ENCODE peak calls at places on chromosomes 12 and 14, in eight cellular contexts. One of them, this sample, is unnamed. For H3K9me3, the result is how much of the 10 kb centered on the place peaks cover.

GRCh38 chr14:99038401-99038800 is 233.6 kb downstream of the BCL11B start:
- DNase-seq in CD8-positive, alpha-beta T cell: no peak
- DNase-seq in MM.1S: no peak
- DNase-seq in IMR-90: no peak
- DNase-seq in H9: no peak
- DNase-seq in kidney: no peak
- DNase-seq in GM12878: no peak
- DNase-seq in tibial nerve: no peak
- DNase-seq in this sample: no peak

GRCh38 chr14:93239869-93240677 is 33.0 kb downstream of the UBR7 start:
- DNase-seq in tibial nerve: no peak
- DNase-seq in H9: no peak
- DNase-seq in IMR-90: peak
- DNase-seq in kidney: no peak
- DNase-seq in MM.1S: no peak
- DNase-seq in GM12878: no peak
- DNase-seq in CD8-positive, alpha-beta T cell: no peak
- DNase-seq in this sample: no peak

GRCh38 chr14:68458840-68459469 is 333.9 kb downstream of the ZFP36L1 start:
- DNase-seq in IMR-90: peak
- DNase-seq in CD8-positive, alpha-beta T cell: no peak
- DNase-seq in kidney: peak
- DNase-seq in GM12878: no peak
- DNase-seq in H9: peak
- DNase-seq in MM.1S: no peak
- DNase-seq in tibial nerve: peak
- DNase-seq in this sample: no peak

GRCh38 chr14:30252800-30253425 is 306.0 kb upstream of the G2E3 start:
- DNase-seq in GM12878: no peak
- DNase-seq in tibial nerve: no peak
- DNase-seq in CD8-positive, alpha-beta T cell: no peak
- DNase-seq in IMR-90: peak
- DNase-seq in MM.1S: no peak
- DNase-seq in kidney: no peak
- DNase-seq in H9: no peak
- DNase-seq in this sample: no peak

GRCh38 chr12:52604859-52605258 is 3.6 kb upstream of the KRT72 start:
- DNase-seq in IMR-90: no peak
- DNase-seq in tibial nerve: no peak
- DNase-seq in H9: peak
- DNase-seq in GM12878: no peak
- DNase-seq in CD8-positive, alpha-beta T cell: no peak
- DNase-seq in MM.1S: no peak
- DNase-seq in kidney: no peak
- DNase-seq in this sample: no peak

GRCh38 chr12:75489613-75490210 is 9.2 kb downstream of the GLIPR1 start:
- DNase-seq in tibial nerve: no peak
- DNase-seq in CD8-positive, alpha-beta T cell: no peak
- DNase-seq in kidney: no peak
- DNase-seq in IMR-90: peak
- DNase-seq in GM12878: no peak
- DNase-seq in MM.1S: no peak
- DNase-seq in H9: no peak
- DNase-seq in this sample: no peak

GRCh38 chr12:116381744-116382455 is 104.4 kb upstream of the MED13L start:
- DNase-seq in H9: peak
- DNase-seq in MM.1S: no peak
- DNase-seq in CD8-positive, alpha-beta T cell: no peak
- DNase-seq in tibial nerve: no peak
- DNase-seq in GM12878: no peak
- DNase-seq in kidney: no peak
- DNase-seq in IMR-90: peak
- DNase-seq in this sample: no peak

GRCh38 chr14:64337901-64338615 is 43.9 kb upstream of the ESR2 start:
- DNase-seq in MM.1S: peak
- DNase-seq in CD8-positive, alpha-beta T cell: no peak
- DNase-seq in kidney: no peak
- DNase-seq in IMR-90: peak
- DNase-seq in GM12878: no peak
- DNase-seq in H9: peak
- DNase-seq in tibial nerve: peak
- DNase-seq in this sample: no peak

GRCh38 chr14:73942180-73942579 is 7.7 kb downstream of the FAM161B start:
- DNase-seq in CD8-positive, alpha-beta T cell: no peak
- DNase-seq in tibial nerve: no peak
- DNase-seq in kidney: no peak
- DNase-seq in MM.1S: no peak
- DNase-seq in IMR-90: no peak
- DNase-seq in GM12878: no peak
- DNase-seq in H9: peak
- DNase-seq in this sample: no peak

GRCh38 chr14:73949752-73950734 is at the start of the genes COQ6 and FAM161B:
- DNase-seq in CD8-positive, alpha-beta T cell: peak
- DNase-seq in GM12878: peak
- DNase-seq in MM.1S: peak
- DNase-seq in tibial nerve: peak
- DNase-seq in IMR-90: peak
- DNase-seq in H9: peak
- DNase-seq in kidney: peak
- DNase-seq in this sample: peak

GRCh38 chr14:73945159-73945670 is 4.7 kb downstream of the FAM161B start:
- DNase-seq in MM.1S: no peak
- DNase-seq in kidney: no peak
- DNase-seq in CD8-positive, alpha-beta T cell: no peak
- DNase-seq in IMR-90: no peak
- DNase-seq in GM12878: no peak
- DNase-seq in H9: no peak
- DNase-seq in tibial nerve: no peak
- DNase-seq in this sample: no peak

GRCh38 chr14:73943083-73943482 is 6.8 kb downstream of the FAM161B start:
- DNase-seq in IMR-90: peak
- DNase-seq in GM12878: no peak
- DNase-seq in kidney: no peak
- DNase-seq in CD8-positive, alpha-beta T cell: no peak
- DNase-seq in tibial nerve: peak
- DNase-seq in MM.1S: no peak
- DNase-seq in H9: no peak
- DNase-seq in this sample: no peak

GRCh38 chr14:73944432-73945158 is 5.3 kb downstream of the FAM161B start:
- DNase-seq in GM12878: no peak
- DNase-seq in H9: no peak
- DNase-seq in tibial nerve: no peak
- DNase-seq in IMR-90: no peak
- DNase-seq in CD8-positive, alpha-beta T cell: no peak
- DNase-seq in MM.1S: no peak
- DNase-seq in kidney: peak
- DNase-seq in this sample: no peak
- H3K27ac ChIP-seq in GM12878: no peak
- H3K27ac ChIP-seq in H9: no peak
- H3K27ac ChIP-seq in tibial nerve: no peak
- H3K27ac ChIP-seq in IMR-90: no peak
- H3K27ac ChIP-seq in CD8-positive, alpha-beta T cell: no peak
- H3K27ac ChIP-seq in MM.1S: no peak
- H3K27ac ChIP-seq in kidney: no peak
- H3K27ac ChIP-seq in this sample: no peak

DNA sequence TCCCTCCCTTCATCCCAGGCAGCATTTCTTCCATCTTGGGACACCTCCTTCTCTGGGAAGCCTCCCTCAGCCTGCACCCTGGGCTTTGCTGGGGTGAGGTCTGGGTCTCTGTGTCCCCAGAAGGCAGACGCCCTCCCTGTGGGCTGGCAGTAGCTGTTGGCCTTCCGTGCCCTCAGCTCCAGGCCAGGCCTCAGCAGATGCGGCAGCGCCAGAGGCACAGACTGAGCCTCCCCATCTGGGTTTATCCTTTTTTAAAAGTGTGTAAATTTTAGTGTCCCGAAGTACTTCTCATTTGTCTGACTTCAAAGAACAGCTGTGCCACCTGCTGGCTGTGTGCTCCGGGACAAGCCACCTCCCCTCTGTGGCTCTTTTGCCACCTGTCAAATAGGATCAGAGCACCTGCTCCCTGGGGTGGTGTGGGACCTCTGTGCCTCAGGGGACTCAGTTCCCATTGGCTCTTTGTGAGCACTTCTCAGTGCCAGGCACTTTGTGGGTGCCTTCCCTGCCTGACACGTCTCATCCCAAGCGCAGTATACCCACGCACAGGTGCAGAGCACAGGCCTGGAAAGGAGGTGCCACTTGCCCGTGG is 11.1 kb downstream of the EXOC3L4 start:
- DNase-seq in H9: no peak
- DNase-seq in kidney: no peak
- DNase-seq in CD8-positive, alpha-beta T cell: no peak
- DNase-seq in tibial nerve: no peak
- DNase-seq in IMR-90: no peak
- DNase-seq in MM.1S: peak
- DNase-seq in GM12878: no peak
- DNase-seq in this sample: no peak
- TF ChIP-seq CTCF in H9: no peak
- TF ChIP-seq CTCF in kidney: no peak
- TF ChIP-seq CTCF in CD8-positive, alpha-beta T cell: no peak
- TF ChIP-seq CTCF in tibial nerve: no peak
- TF ChIP-seq CTCF in IMR-90: peak
- TF ChIP-seq CTCF in MM.1S: peak
- TF ChIP-seq CTCF in GM12878: peak
- TF ChIP-seq CTCF in this sample: no peak

GRCh38 chr14:56160058-56160457 is 41.8 kb downstream of the PELI2 start:
- DNase-seq in MM.1S: no peak
- DNase-seq in H9: no peak
- DNase-seq in IMR-90: no peak
- DNase-seq in GM12878: no peak
- DNase-seq in kidney: no peak
- DNase-seq in tibial nerve: no peak
- DNase-seq in CD8-positive, alpha-beta T cell: no peak
- DNase-seq in this sample: no peak
- H3K9me3 ChIP-seq in MM.1S: under half
- H3K9me3 ChIP-seq in H9: under half
- H3K9me3 ChIP-seq in IMR-90: under half
- H3K9me3 ChIP-seq in GM12878: under half
- H3K9me3 ChIP-seq in kidney: under half
- H3K9me3 ChIP-seq in tibial nerve: under half
- H3K9me3 ChIP-seq in CD8-positive, alpha-beta T cell: under half
- H3K9me3 ChIP-seq in this sample: under half

GRCh38 chr14:73460691-73461127 is 2.4 kb upstream of the NUMB start:
- DNase-seq in CD8-positive, alpha-beta T cell: no peak
- DNase-seq in tibial nerve: peak
- DNase-seq in IMR-90: peak
- DNase-seq in H9: no peak
- DNase-seq in MM.1S: no peak
- DNase-seq in GM12878: no peak
- DNase-seq in kidney: no peak
- DNase-seq in this sample: no peak
- H3K27ac ChIP-seq in CD8-positive, alpha-beta T cell: no peak
- H3K27ac ChIP-seq in tibial nerve: no peak
- H3K27ac ChIP-seq in IMR-90: no peak
- H3K27ac ChIP-seq in H9: no peak
- H3K27ac ChIP-seq in MM.1S: no peak
- H3K27ac ChIP-seq in GM12878: no peak
- H3K27ac ChIP-seq in kidney: peak
- H3K27ac ChIP-seq in this sample: no peak

GRCh38 chr14:72553161-72553560 is 340.7 kb downstream of the DPF3 start:
- DNase-seq in GM12878: no peak
- DNase-seq in MM.1S: no peak
- DNase-seq in H9: no peak
- DNase-seq in tibial nerve: no peak
- DNase-seq in IMR-90: peak
- DNase-seq in CD8-positive, alpha-beta T cell: no peak
- DNase-seq in kidney: no peak
- DNase-seq in this sample: no peak

GRCh38 chr14:72555609-72556000 is 338.3 kb downstream of the DPF3 start:
- DNase-seq in H9: no peak
- DNase-seq in GM12878: no peak
- DNase-seq in tibial nerve: no peak
- DNase-seq in MM.1S: no peak
- DNase-seq in IMR-90: no peak
- DNase-seq in CD8-positive, alpha-beta T cell: no peak
- DNase-seq in kidney: no peak
- DNase-seq in this sample: no peak

GRCh38 chr14:72553656-72554055 is 340.2 kb downstream of the DPF3 start:
- DNase-seq in H9: no peak
- DNase-seq in CD8-positive, alpha-beta T cell: no peak
- DNase-seq in IMR-90: no peak
- DNase-seq in kidney: no peak
- DNase-seq in GM12878: no peak
- DNase-seq in tibial nerve: no peak
- DNase-seq in MM.1S: no peak
- DNase-seq in this sample: no peak

GRCh38 chr14:72554401-72554800 is 339.5 kb downstream of the DPF3 start:
- DNase-seq in tibial nerve: no peak
- DNase-seq in H9: no peak
- DNase-seq in MM.1S: no peak
- DNase-seq in kidney: no peak
- DNase-seq in CD8-positive, alpha-beta T cell: no peak
- DNase-seq in IMR-90: no peak
- DNase-seq in GM12878: no peak
- DNase-seq in this sample: no peak

DNA sequence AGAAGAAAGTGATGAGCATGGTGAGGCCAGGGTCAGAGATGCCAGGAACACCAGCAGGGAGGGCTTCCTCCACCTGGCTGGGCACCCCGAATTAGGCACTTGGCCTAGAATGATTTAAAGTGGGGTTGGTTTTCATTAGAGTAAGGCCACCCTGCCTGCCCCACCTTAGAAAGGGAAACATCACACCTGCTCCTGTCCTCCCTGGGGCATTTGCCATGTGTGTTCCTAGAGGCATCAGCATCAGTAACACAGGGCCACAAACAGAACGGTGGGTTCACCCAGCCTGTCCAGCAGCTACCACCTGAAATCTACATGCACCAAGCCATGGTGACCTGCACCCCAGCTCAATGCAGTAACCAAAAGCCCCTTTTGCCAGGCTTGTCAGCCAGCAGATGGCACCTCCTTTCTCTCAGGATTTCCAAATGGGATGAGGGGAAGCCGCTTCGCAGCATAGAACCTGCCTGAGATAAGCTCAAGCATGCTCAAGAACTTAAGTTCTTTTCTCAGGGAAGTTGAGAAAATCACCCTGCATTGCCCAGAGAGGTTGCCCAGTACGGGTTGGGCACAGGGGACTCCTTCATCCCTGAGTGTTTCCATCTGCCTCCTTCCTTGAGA is 338.8 kb downstream of the DPF3 start:
- DNase-seq in GM12878: no peak
- DNase-seq in tibial nerve: no peak
- DNase-seq in kidney: no peak
- DNase-seq in H9: no peak
- DNase-seq in MM.1S: no peak
- DNase-seq in IMR-90: no peak
- DNase-seq in CD8-positive, alpha-beta T cell: no peak
- DNase-seq in this sample: no peak
- TF ChIP-seq CTCF in GM12878: no peak
- TF ChIP-seq CTCF in tibial nerve: no peak
- TF ChIP-seq CTCF in kidney: no peak
- TF ChIP-seq CTCF in H9: no peak
- TF ChIP-seq CTCF in MM.1S: no peak
- TF ChIP-seq CTCF in IMR-90: no peak
- TF ChIP-seq CTCF in CD8-positive, alpha-beta T cell: no peak
- TF ChIP-seq CTCF in this sample: no peak

This sample was measured in CD4-positive, alpha-beta T cell.